ENCODE peak calls at places on chromosome 3, in four cellular contexts. One of them, this sample, is unnamed.

GRCh38 chr3:123383101-123384053 is 65.5 kb downstream of the ADCY5 start:
- DNase-seq in K562: no peak
- DNase-seq in HepG2: no peak
- DNase-seq in WTC11: peak; percentile 28
- DNase-seq in this sample: no peak

GRCh38 chr3:107775958-107776357 is 253.2 kb downstream of the BBX start:
- DNase-seq in K562: no peak
- DNase-seq in HepG2: no peak
- DNase-seq in WTC11: no peak
- DNase-seq in this sample: no peak

GRCh38 chr3:14369675-14370669 is 32.4 kb upstream of the SLC6A6 start:
- DNase-seq in K562: no peak
- DNase-seq in HepG2: peak; percentile 41
- DNase-seq in WTC11: peak; percentile 70
- DNase-seq in this sample: no peak

GRCh38 chr3:106403746-106404145 is 534.9 kb upstream of the CBLB start:
- DNase-seq in K562: no peak
- DNase-seq in HepG2: no peak
- DNase-seq in WTC11: no peak
- DNase-seq in this sample: no peak

GRCh38 chr3:112587336-112587735 is 25.5 kb downstream of the SLC35A5 start:
- DNase-seq in K562: no peak
- DNase-seq in HepG2: no peak
- DNase-seq in WTC11: no peak
- DNase-seq in this sample: no peak

GRCh38 chr3:9279959-9280358 is 30.5 kb upstream of the SRGAP3 start:
- DNase-seq in K562: no peak
- DNase-seq in HepG2: no peak
- DNase-seq in WTC11: no peak
- DNase-seq in this sample: no peak

GRCh38 chr3:62940763-62941632 is 65.8 kb upstream of the CADPS start:
- DNase-seq in K562: no peak
- DNase-seq in HepG2: no peak
- DNase-seq in WTC11: no peak
- DNase-seq in this sample: no peak

GRCh38 chr3:152159328-152159727 is 109.4 kb upstream of the MBNL1 start:
- DNase-seq in K562: no peak
- DNase-seq in HepG2: no peak
- DNase-seq in WTC11: no peak
- DNase-seq in this sample: no peak

GRCh38 chr3:58155838-58156237 is 54.9 kb downstream of the DNASE1L3 start:
- DNase-seq in K562: no peak
- DNase-seq in HepG2: no peak
- DNase-seq in WTC11: no peak
- DNase-seq in this sample: no peak

GRCh38 chr3:128878556-128879124 is 780 bp upstream of the ACAD9 start:
- DNase-seq in K562: peak; percentile 24
- DNase-seq in HepG2: peak; percentile 15
- DNase-seq in WTC11: no peak
- DNase-seq in this sample: peak; percentile 8

GRCh38 chr3:27391796-27392195 is 22.6 kb upstream of the NEK10 start:
- DNase-seq in K562: no peak
- DNase-seq in HepG2: no peak
- DNase-seq in WTC11: no peak
- DNase-seq in this sample: no peak

GRCh38 chr3:133136114-133137041 is 98.2 kb downstream of the TMEM108 start:
- DNase-seq in K562: no peak
- DNase-seq in HepG2: no peak
- DNase-seq in WTC11: no peak
- DNase-seq in this sample: peak; percentile 50

GRCh38 chr3:38655708-38656300 is 6.3 kb upstream of the SCN5A start:
- DNase-seq in K562: peak; percentile 34
- DNase-seq in HepG2: peak; percentile 52
- DNase-seq in WTC11: no peak
- DNase-seq in this sample: no peak

GRCh38 chr3:158768881-158769518 is 32.9 kb upstream of the MFSD1 start:
- DNase-seq in K562: no peak
- DNase-seq in HepG2: peak; percentile 90
- DNase-seq in WTC11: no peak
- DNase-seq in this sample: no peak

GRCh38 chr3:24137958-24138875 is 193.1 kb downstream of the NR1D2 start:
- DNase-seq in K562: no peak
- DNase-seq in HepG2: no peak
- DNase-seq in WTC11: no peak
- DNase-seq in this sample: no peak

GRCh38 chr3:30368978-30369377 is 237.4 kb upstream of the TGFBR2 start:
- DNase-seq in K562: no peak
- DNase-seq in HepG2: no peak
- DNase-seq in WTC11: no peak
- DNase-seq in this sample: no peak

GRCh38 chr3:72145506-72146380 is 360.8 kb upstream of the PROK2 start:
- DNase-seq in K562: no peak
- DNase-seq in HepG2: no peak
- DNase-seq in WTC11: no peak
- DNase-seq in this sample: no peak

DNA sequence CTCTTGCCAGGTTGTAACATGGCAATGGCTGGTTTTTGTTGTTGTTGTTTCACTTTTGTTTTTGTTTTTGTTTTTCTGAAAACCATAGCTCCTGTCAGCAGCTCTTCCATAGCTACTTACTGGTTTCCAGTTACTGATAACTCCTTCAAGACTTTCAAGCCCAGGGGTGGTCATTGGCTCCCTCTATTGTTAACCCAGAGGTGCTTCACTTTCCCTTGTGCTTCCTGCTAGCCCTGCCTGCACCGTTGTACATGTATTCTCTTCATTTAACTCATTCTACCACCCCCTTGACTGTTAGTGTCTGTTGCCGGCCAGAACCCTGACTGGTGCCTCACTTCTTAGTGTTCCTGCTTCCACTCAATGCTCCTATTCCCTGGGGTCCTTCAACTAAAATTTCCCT is 4.2 kb upstream of the TRAT1 start:
- DNase-seq in K562: peak; percentile 2
- DNase-seq in HepG2: peak; percentile 3
- DNase-seq in WTC11: peak; percentile 62
- DNase-seq in this sample: no peak
- TF ChIP-seq TCF7 in K562: no peak
- TF ChIP-seq TCF7 in HepG2: no peak
- TF ChIP-seq TCF7 in WTC11: no peak
- TF ChIP-seq TCF7 in this sample: no peak

DNA sequence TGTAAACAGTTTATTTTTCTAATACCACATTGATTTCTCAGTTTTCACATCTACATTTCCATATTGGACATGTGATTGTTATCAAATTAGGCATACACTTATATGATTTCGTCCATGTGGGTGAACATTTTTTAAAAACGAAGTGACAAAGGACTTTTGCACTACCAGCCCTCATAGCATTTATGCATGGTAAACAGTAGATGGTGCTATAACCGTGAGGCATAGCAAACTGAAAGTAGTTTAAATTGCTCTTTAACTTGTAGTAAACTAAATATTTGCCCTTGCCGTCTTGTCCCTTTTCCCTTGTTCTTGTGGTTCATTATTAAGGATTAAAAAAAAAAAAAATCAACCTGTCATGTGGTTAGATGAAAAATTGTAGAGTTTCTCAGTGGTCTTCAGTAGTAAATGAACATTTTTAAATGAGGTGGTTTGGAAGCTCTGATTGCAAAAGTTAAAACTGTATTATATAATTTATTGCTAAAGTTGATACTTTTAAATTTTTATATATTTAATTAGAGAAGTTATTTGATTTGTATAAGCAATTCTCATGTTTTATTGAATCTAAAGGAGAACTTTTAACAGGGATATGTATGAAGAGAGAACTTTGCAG is 24.0 kb downstream of the STX19 start:
- DNase-seq in K562: peak; percentile 27
- DNase-seq in HepG2: peak; percentile 60
- DNase-seq in WTC11: no peak
- DNase-seq in this sample: peak; percentile 44
- TF ChIP-seq TCF7 in K562: no peak
- TF ChIP-seq TCF7 in HepG2: no peak
- TF ChIP-seq TCF7 in WTC11: no peak
- TF ChIP-seq TCF7 in this sample: no peak

DNA sequence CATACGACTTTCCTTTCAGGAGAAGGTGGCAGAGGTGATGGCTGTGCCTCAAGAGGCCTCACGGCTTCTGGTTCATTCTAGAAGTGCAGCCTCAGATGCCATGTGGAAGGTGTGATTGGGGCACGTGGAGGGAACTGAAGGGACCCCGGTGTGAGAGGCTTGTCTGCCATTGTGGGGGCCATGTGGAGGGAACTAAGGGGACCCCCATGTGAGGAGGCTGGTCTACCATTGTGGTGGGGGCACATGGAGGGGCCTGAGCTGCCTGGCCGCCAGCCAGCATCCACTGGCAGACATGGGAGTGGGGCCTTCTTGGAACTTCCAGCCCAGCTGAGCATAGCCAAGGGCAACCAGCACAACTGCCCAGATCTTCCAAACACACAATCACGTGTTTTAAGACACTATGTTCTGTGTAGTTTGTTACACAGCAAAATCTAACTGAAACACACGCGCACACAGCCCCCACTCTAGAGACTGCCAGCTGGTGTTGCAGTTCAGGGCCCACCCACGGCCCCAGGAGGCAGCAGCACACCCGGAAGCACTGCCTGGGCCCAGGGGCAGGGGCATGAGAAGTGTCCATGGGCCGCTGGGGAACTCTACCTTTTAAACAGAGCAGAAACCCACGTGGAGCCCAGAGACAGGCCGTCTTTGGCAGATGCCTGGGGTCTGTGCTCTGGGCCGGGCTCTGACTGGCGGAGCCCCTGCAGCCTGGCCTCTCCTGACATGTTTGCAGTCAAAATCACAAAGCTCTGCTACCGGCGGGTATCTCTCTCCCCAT is 66.8 kb downstream of the IQSEC1 start:
- DNase-seq in K562: no peak
- DNase-seq in HepG2: no peak
- DNase-seq in WTC11: no peak
- DNase-seq in this sample: no peak
- TF ChIP-seq TCF7 in K562: no peak
- TF ChIP-seq TCF7 in HepG2: no peak
- TF ChIP-seq TCF7 in WTC11: no peak
- TF ChIP-seq TCF7 in this sample: no peak

GRCh38 chr3:146396792-146397191 is 72.6 kb downstream of the PLSCR2 start:
- DNase-seq in K562: no peak
- DNase-seq in HepG2: no peak
- DNase-seq in WTC11: no peak
- DNase-seq in this sample: no peak

GRCh38 chr3:146395164-146395563 is 74.2 kb downstream of the PLSCR2 start:
- DNase-seq in K562: no peak
- DNase-seq in HepG2: no peak
- DNase-seq in WTC11: no peak
- DNase-seq in this sample: no peak

GRCh38 chr3:146387566-146387965 is 81.8 kb downstream of the PLSCR2 start:
- DNase-seq in K562: no peak
- DNase-seq in HepG2: no peak
- DNase-seq in WTC11: no peak
- DNase-seq in this sample: no peak

GRCh38 chr3:146390006-146390772 is 79.2 kb downstream of the PLSCR2 start:
- DNase-seq in K562: no peak
- DNase-seq in HepG2: no peak
- DNase-seq in WTC11: no peak
- DNase-seq in this sample: no peak

GRCh38 chr3:146390967-146391366 is 78.4 kb downstream of the PLSCR2 start:
- DNase-seq in K562: no peak
- DNase-seq in HepG2: no peak
- DNase-seq in WTC11: no peak
- DNase-seq in this sample: no peak
- TF ChIP-seq TCF7 in K562: no peak
- TF ChIP-seq TCF7 in HepG2: no peak
- TF ChIP-seq TCF7 in WTC11: no peak
- TF ChIP-seq TCF7 in this sample: no peak

GRCh38 chr3:116709479-116709878 is at the start of gene TUSC7:
- DNase-seq in K562: no peak
- DNase-seq in HepG2: no peak
- DNase-seq in WTC11: no peak
- DNase-seq in this sample: no peak
- TF ChIP-seq TCF7 in K562: no peak
- TF ChIP-seq TCF7 in HepG2: no peak
- TF ChIP-seq TCF7 in WTC11: no peak
- TF ChIP-seq TCF7 in this sample: no peak